ENCODE peak calls at places on chromosomes 11 and 22, in six cellular contexts. T, O, I, Y, Q and N are unnamed samples.

GRCh38 chr11:73939096-73939495 is 11.7 kb upstream of the DNAJB13 start:
- DNase-seq in I (no peak), O (no peak), Q (no peak), T (no peak), Y (no peak), N (no peak)

GRCh38 chr11:73531386-73531785 is 66.5 kb downstream of the FAM168A start:
- DNase-seq in I (no peak), T (no peak), O (no peak), Q (no peak), Y (no peak), N (no peak)

GRCh38 chr22:34608716-34609115 is 457.2 kb upstream of the ISX start:
- DNase-seq in Q (no peak), T (no peak), O (no peak), Y (no peak), I (no peak), N (no peak)

GRCh38 chr11:115765803-115766239 is 261.6 kb upstream of the CADM1 start:
- DNase-seq in T (no peak), O (no peak), Y (no peak), Q (no peak), I (no peak), N (no peak)

GRCh38 chr11:57890521-57890920 is 128.9 kb downstream of the CTNND1 start:
- DNase-seq in I (no peak), Y (no peak), Q (no peak), T (no peak), O (no peak), N (peak; percentile 34)

GRCh38 chr22:46057762-46058420 is 80.9 kb upstream of the WNT7B start:
- DNase-seq in T (peak; percentile 79), O (no peak), Y (peak; percentile 47), Q (no peak), I (no peak), N (peak; percentile 71)

GRCh38 chr22:42202669-42203068 is 67.8 kb downstream of the TCF20 start:
- DNase-seq in I (no peak), T (no peak), Y (peak; percentile 67), O (no peak), Q (peak; percentile 68), N (no peak)

GRCh38 chr22:21567456-21568206 is at the start of gene UBE2L3:
- DNase-seq in Y (peak; percentile 90), I (peak; percentile 61), T (peak; percentile 73), Q (peak; percentile 90), O (peak; percentile 80), N (peak; percentile 74)

GRCh38 chr22:46660604-46661201 is 40.5 kb downstream of the GRAMD4 start:
- DNase-seq in I (no peak), O (no peak), T (no peak), Y (no peak), Q (no peak), N (no peak)

GRCh38 chr11:47415949-47416472 is 7.6 kb downstream of the SLC39A13 start:
- DNase-seq in Q (no peak), Y (no peak), I (no peak), T (peak; percentile 63), O (no peak), N (no peak)

GRCh38 chr11:103959279-103959930 is 77.0 kb upstream of the DDI1 start:
- DNase-seq in I (no peak), T (no peak), O (no peak), Q (no peak), Y (no peak), N (no peak)

GRCh38 chr11:134126197-134126822 is 57.4 kb downstream of the JAM3 start:
- DNase-seq in Y (no peak), T (peak; percentile 42), I (no peak), O (no peak), Q (no peak), N (no peak)

GRCh38 chr22:42939451-42939881 is 75.5 kb downstream of the PACSIN2 start:
- DNase-seq in O (no peak), Y (no peak), T (no peak), I (no peak), Q (no peak), N (no peak)

GRCh38 chr11:69353696-69354544 is 60.0 kb downstream of the MYEOV start:
- DNase-seq in T (peak; percentile 9), Q (peak; percentile 32), I (no peak), O (no peak), Y (no peak), N (no peak)

GRCh38 chr11:131668867-131669780 is 298.7 kb downstream of the NTM start:
- DNase-seq in Y (peak; percentile 72), Q (peak; percentile 52), I (no peak), T (no peak), O (peak; percentile 50), N (peak; percentile 18)

GRCh38 chr11:108873305-108873704 is 208.4 kb downstream of the DDX10 start:
- DNase-seq in Y (no peak), T (no peak), I (no peak), O (no peak), Q (no peak), N (no peak)

GRCh38 chr22:46905415-46905814 is 143.0 kb downstream of the TBC1D22A start:
- DNase-seq in Y (no peak), Q (no peak), T (no peak), O (no peak), I (no peak), N (no peak)

GRCh38 chr11:18624161-18624560 is 10.0 kb downstream of the SPTY2D1 start:
- DNase-seq in T (no peak), I (no peak), O (no peak), Q (no peak), Y (no peak), N (no peak)

GRCh38 chr11:35786918-35787557 is 124.5 kb downstream of the TRIM44 start:
- DNase-seq in T (no peak), Q (no peak), O (no peak), I (no peak), Y (no peak), N (no peak)

GRCh38 chr22:44337658-44338004 is 24.9 kb upstream of the SHISAL1 start:
- DNase-seq in Y (peak; percentile 28), T (no peak), O (no peak), Q (no peak), I (no peak), N (no peak)

GRCh38 chr11:74926304-74927030 is 22.4 kb downstream of the XRRA1 start:
- DNase-seq in Q (peak; percentile 63), T (no peak), I (no peak), Y (peak; percentile 58), O (no peak), N (no peak)

GRCh38 chr11:35232961-35233360 is 94.0 kb downstream of the CD44 start:
- DNase-seq in O (no peak), I (no peak), T (no peak), Q (no peak), Y (no peak), N (no peak)

GRCh38 chr22:36871669-36872081 is 10.9 kb downstream of the NCF4 start:
- DNase-seq in Y (no peak), T (no peak), I (no peak), Q (no peak), O (no peak), N (no peak)

GRCh38 chr22:19524170-19525115 is at the start of gene CLDN5:
- DNase-seq in Q (no peak), O (peak; percentile 63), T (no peak), Y (no peak), I (no peak), N (no peak)

GRCh38 chr11:65588199-65589054 is 7.2 kb downstream of the KCNK7 start:
- DNase-seq in T (no peak), I (peak; percentile 38), O (no peak), Q (peak; percentile 93), Y (peak; percentile 85), N (no peak)

GRCh38 chr11:132278801-132279574 is 908.6 kb downstream of the NTM start:
- DNase-seq in T (no peak), I (no peak), Q (no peak), O (no peak), Y (no peak), N (no peak)

GRCh38 chr22:28029962-28030361 is 110.9 kb upstream of the PITPNB start:
- DNase-seq in Y (no peak), T (no peak), I (no peak), O (no peak), Q (no peak), N (no peak)

GRCh38 chr11:11769782-11770181 is 72.0 kb upstream of the USP47 start:
- DNase-seq in Y (no peak), T (peak; percentile 2), O (no peak), I (no peak), Q (no peak), N (no peak)

GRCh38 chr11:74460481-74461154 is 6.7 kb downstream of the KCNE3 start:
- DNase-seq in I (no peak), T (no peak), Q (no peak), Y (no peak), O (no peak), N (no peak)

GRCh38 chr11:31509017-31509411 is 408 bp downstream of the IMMP1L start:
- DNase-seq in Y (no peak), O (peak; percentile 17), I (no peak), Q (no peak), T (no peak), N (no peak)

GRCh38 chr11:69919659-69920499 is 100.7 kb upstream of the FGF3 start:
- DNase-seq in I (no peak), O (no peak), Y (no peak), Q (no peak), T (no peak), N (no peak)

GRCh38 chr11:20887137-20887536 is 217.8 kb downstream of the NELL1 start:
- DNase-seq in O (no peak), T (no peak), I (no peak), Y (no peak), Q (no peak), N (no peak)

GRCh38 chr11:72781063-72781312 is 12.9 kb downstream of the STARD10 start:
- DNase-seq in T (no peak), O (no peak), I (no peak), Y (no peak), Q (no peak), N (peak; percentile 18)

GRCh38 chr22:17920145-17920605 is 104.2 kb downstream of the MICAL3 start:
- DNase-seq in T (no peak), Y (no peak), I (no peak), O (no peak), Q (no peak), N (no peak)

GRCh38 chr11:106459135-106459534 is 381.7 kb downstream of the AASDHPPT start:
- DNase-seq in O (no peak), I (no peak), Y (no peak), Q (no peak), T (no peak), N (no peak)

GRCh38 chr11:70628881-70629844 is 230.8 kb downstream of the CTTN start:
- DNase-seq in O (no peak), T (peak; percentile 52), I (no peak), Q (no peak), Y (no peak), N (no peak)